ENCODE peak calls at places on chromosomes 3 and 15, in five cellular contexts. U is HepG2, L is GM12878, K is K562, Y is upper lobe of left lung. S is an unnamed sample.

GRCh38 chr3:7484636-7485035 is 623.7 kb downstream of the GRM7 start:
- ATAC-seq in U (no peak), L (no peak), K (no peak), Y (no peak), S (no peak)

GRCh38 chr3:141737108-141737507 is 990 bp upstream of the RNF7 start:
- ATAC-seq in U (no peak), L (no peak), K (no peak), Y (no peak), S (no peak)

GRCh38 chr3:187968883-187969580 is 184.9 kb upstream of the LPP start:
- ATAC-seq in U (peak; percentile 79), L (no peak), K (no peak), Y (peak; percentile 80), S (peak; percentile 79)

GRCh38 chr3:48635222-48636021 is at the start of gene SLC26A6:
- ATAC-seq in U (peak; percentile 91), L (peak; percentile 96), K (peak; percentile 98), Y (peak; percentile 99), S (peak; percentile 99)

GRCh38 chr3:155232605-155233004 is 60.9 kb downstream of the STRIT1 start:
- ATAC-seq in U (no peak), L (no peak), K (peak; percentile 81), Y (peak; percentile 95), S (peak; percentile 91)

GRCh38 chr3:149784064-149784704 is 8.2 kb downstream of the ANKUB1 start:
- ATAC-seq in U (no peak), L (no peak), K (no peak), Y (no peak), S (peak; percentile 41)

GRCh38 chr15:81293728-81294500 is 30.0 kb downstream of the STARD5 start:
- ATAC-seq in U (peak; percentile 38), L (peak; percentile 72), K (no peak), Y (peak; percentile 62), S (no peak)

GRCh38 chr3:26099692-26100091 is 309.8 kb downstream of the OXSM start:
- ATAC-seq in U (no peak), L (no peak), K (no peak), Y (no peak), S (peak; percentile 39)

GRCh38 chr3:178367817-178368617 is 168.2 kb upstream of the KCNMB2 start:
- ATAC-seq in U (no peak), L (no peak), K (no peak), Y (no peak), S (peak; percentile 77)

GRCh38 chr3:43914269-43914668 is 223.5 kb downstream of the ABHD5 start:
- ATAC-seq in U (no peak), L (no peak), K (no peak), Y (no peak), S (no peak)

GRCh38 chr15:93974804-93975481 is 256.4 kb upstream of the MCTP2 start:
- ATAC-seq in U (peak; percentile 81), L (no peak), K (no peak), Y (peak; percentile 44), S (peak; percentile 39)

GRCh38 chr3:172259191-172259590 is 189.1 kb downstream of the GHSR start:
- ATAC-seq in U (no peak), L (no peak), K (no peak), Y (peak; percentile 56), S (no peak)

GRCh38 chr3:132256984-132257383 is 60.2 kb upstream of the ACP3 start:
- ATAC-seq in U (peak; percentile 38), L (no peak), K (no peak), Y (peak; percentile 49), S (no peak)

DNA sequence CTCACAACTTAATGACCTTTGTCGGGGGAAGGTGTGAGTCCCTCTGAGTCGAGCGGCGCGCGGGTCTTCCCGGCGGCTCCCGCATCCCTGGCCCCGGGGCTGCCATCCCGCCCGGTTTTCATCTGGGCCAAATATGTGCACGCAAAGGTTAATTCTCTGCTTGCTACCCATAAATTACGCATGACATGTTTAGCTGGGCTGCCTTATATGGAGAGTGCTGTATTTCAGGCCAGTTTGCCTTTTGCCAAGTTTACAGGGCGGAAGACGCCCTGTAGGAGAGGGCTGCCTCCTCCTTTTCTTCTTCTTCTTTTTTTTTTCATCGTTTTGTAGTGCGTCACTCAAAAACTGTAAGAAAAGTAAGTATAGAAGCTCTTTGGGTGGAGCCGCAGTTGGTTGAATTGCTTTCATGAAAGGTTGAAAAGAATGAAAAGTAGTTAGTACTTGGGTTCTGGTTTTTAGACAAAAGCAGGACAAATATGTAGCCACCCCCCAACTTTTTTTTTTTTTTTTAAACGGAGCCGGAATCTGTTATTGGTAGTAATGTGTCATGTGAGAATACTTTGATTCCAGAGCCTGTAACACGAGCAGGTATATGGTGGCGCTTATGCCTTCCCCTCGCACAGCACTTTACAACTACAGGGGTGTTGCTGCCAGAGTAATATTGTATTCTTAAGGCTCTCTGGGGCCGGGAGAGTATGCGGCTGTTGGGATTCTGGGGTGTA is 855 bp downstream of the MBNL1 start:
- ATAC-seq in U (peak; percentile 56), L (peak; percentile 45), K (peak; percentile 46), Y (peak; percentile 88), S (peak; percentile 86)
- TF ChIP-seq EP300 in U (no peak), L (no peak), K (no peak), Y (no peak), S (peak; percentile 61)

DNA sequence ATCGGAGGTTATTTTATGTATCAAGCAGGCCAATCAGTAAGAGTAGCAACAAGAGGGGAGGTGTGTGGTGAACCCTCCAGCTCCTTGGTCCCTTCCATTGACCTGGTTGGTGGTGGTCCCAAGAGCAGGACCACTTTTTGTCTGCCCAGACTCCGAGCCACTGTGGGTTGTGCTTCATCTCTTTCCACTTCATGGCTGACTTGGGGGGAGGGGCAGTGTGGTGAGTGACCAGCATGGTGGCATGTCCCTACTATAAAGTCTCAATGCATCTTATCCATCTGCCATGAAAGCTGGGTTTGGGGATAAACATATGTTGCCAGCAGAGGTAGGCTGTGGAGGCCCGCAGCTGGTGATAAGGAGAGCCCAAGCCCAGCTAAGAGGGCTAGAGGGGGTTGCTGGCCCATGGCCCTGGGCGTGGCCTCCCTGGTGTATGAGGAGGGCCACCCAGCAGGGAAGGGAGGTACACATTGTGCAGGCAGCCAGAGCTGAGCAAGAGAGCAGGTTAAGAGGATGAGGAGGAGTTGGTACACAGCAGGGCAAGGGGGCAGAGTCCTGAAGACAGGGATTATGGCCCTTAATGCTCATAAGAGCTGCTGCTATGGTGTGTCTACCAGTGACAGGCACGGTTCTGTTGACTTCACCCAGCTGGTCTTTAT is 7.0 kb downstream of the AEN start:
- ATAC-seq in U (no peak), L (no peak), K (no peak), Y (no peak), S (no peak)
- H3K4me1 ChIP-seq in U (peaks cover 51% of the 10 kb centered on the region), L (peaks cover 58% of the 10 kb centered on the region), K (peaks cover 3% of the 10 kb centered on the region), Y (peaks cover 51% of the 10 kb centered on the region), S (peaks cover 9% of the 10 kb centered on the region)

DNA sequence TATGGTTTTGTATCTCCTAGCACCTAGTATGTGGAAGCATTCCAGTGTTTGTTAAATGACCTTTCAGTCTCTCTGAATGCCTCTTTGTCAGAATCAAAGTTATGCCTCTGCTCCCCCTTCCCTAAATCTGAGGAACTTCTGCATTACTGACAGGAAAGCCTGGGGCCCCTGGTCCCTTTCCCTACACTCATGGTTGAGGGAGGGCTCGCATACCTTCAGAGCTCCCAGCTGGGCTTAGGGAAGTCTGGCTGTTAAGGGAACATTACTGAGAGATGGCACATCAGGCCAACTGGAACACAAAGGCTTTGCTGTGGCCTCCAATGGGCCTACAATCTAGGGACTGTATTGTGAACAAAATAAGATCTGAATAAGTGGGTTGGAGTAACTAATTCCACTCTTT is 10.3 kb downstream of the PKM start:
- ATAC-seq in U (peak; percentile 31), L (no peak), K (no peak), Y (no peak), S (no peak)
- TF ChIP-seq POLR2AphosphoS5 in U (no peak), L (no peak), K (no peak), Y (no peak), S (no peak)

GRCh38 chr3:61315874-61316273 is 64.6 kb upstream of the FHIT start:
- ATAC-seq in U (peak; percentile 74), L (peak; percentile 46), K (no peak), Y (no peak), S (no peak)

DNA sequence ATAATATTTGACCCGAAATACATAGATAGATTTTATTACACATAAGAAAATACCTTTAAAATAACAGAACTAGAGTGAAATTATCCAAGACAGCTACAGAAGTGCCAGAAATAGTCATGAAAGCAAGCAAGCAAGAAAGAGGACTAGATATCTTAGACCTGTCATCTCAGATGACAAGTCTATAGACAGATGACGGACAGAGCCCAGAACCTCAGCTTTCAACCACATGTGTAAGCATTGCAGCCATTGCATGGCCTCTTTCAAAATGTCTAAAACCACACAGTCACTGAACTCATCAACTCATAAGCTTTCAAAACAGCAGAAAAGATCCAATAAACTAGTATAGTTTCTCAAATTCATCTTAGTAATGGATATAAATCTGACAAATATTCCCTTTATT is 59.8 kb upstream of the FHIT start:
- ATAC-seq in U (no peak), L (no peak), K (no peak), Y (no peak), S (no peak)
- TF ChIP-seq EP300 in U (no peak), L (no peak), K (no peak), Y (no peak), S (no peak)

GRCh38 chr15:73333001-73333400 is 35.8 kb downstream of the HCN4 start:
- ATAC-seq in U (no peak), L (no peak), K (no peak), Y (no peak), S (no peak)
- H3K4me1 ChIP-seq in U (no peaks in the 10 kb centered on the region), L (no peaks in the 10 kb centered on the region), K (no peaks in the 10 kb centered on the region), Y (no peaks in the 10 kb centered on the region), S (no peaks in the 10 kb centered on the region)